ENCODE peak calls at places on chromosome 17, in four cellular contexts. Q is ascending aorta, M is fibroblast of lung, B is mammary epithelial cell. Z is an unnamed sample. For H3K4me1, the result is how much of the 10 kb centered on the place peaks cover.

GRCh38 chr17:40958086-40958953 is 8.4 kb downstream of the KRT39 start:
- DNase-seq in Q (no peak), B (no peak), M (no peak), Z (no peak)

GRCh38 chr17:69551212-69552010 is 136.9 kb downstream of the MAP2K6 start:
- DNase-seq in Q (no peak), B (peak), M (peak), Z (no peak)

GRCh38 chr17:64547354-64547753 is 40.6 kb downstream of the CEP95 start:
- DNase-seq in M (no peak), Q (no peak), B (no peak), Z (no peak)

GRCh38 chr17:34252138-34252889 is 2.8 kb upstream of the CCL2 start:
- DNase-seq in B (no peak), Q (peak), M (peak), Z (no peak)

GRCh38 chr17:45394913-45395568 is 37.6 kb downstream of the ARHGAP27 start:
- DNase-seq in B (peak), Q (no peak), M (peak), Z (peak)

GRCh38 chr17:69690531-69690930 is 276.0 kb downstream of the MAP2K6 start:
- DNase-seq in B (no peak), M (peak), Q (no peak), Z (no peak)

GRCh38 chr17:74163271-74163821 is 40.1 kb upstream of the RPL38 start:
- DNase-seq in M (no peak), B (no peak), Q (peak), Z (peak)

GRCh38 chr17:6724009-6724408 is 10.8 kb upstream of the SLC13A5 start:
- DNase-seq in Q (no peak), B (no peak), M (no peak), Z (no peak)

GRCh38 chr17:17412331-17412730 is 64.5 kb upstream of the MED9 start:
- DNase-seq in Q (no peak), M (no peak), B (peak), Z (no peak)

GRCh38 chr17:30360396-30360795 is 18.3 kb upstream of the CPD start:
- DNase-seq in M (no peak), B (no peak), Q (no peak), Z (no peak)

GRCh38 chr17:248337-249235 is 67.1 kb upstream of the DOC2B start:
- DNase-seq in Q (peak), M (no peak), B (no peak), Z (no peak)

GRCh38 chr17:45316271-45317112 is at the start of gene MAP3K14:
- DNase-seq in M (peak), Q (peak), B (peak), Z (peak)

DNA sequence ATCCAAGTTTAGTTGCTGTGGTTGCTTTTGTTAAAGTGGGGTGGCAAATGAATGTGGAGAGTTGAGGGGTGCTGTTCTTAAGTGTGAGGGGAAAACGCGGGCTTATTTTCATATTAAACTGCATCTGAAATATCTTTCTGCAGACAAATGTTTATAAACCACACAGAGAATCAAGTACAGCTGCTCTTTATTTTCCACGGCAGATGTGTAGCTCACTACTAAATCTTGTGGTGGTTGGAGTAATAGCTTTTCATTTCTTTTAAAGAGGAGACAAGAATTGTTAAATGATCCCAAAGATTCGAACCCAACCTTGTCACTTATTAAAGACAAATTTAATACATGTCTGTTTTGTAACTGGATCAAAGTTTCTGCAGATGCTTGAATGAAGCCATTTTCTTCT is 2.1 kb downstream of the CLTC start:
- DNase-seq in B (no peak), M (no peak), Q (no peak), Z (no peak)
- H3K4me1 ChIP-seq in B (under half), M (under half), Q (under half), Z (under half)

GRCh38 chr17:19238167-19238505 is 970 bp downstream of the EPN2 start:
- DNase-seq in B (peak), M (no peak), Q (peak), Z (peak)
- H3K27ac ChIP-seq in B (peak), M (peak), Q (peak), Z (peak)

GRCh38 chr17:49554694-49555494 is 20.8 kb upstream of the NXPH3 start:
- DNase-seq in Q (peak), B (no peak), M (no peak), Z (no peak)

GRCh38 chr17:49553676-49554335 is 21.9 kb upstream of the NXPH3 start:
- DNase-seq in M (no peak), Q (peak), B (no peak), Z (no peak)

GRCh38 chr17:49556183-49556943 is 19.3 kb upstream of the NXPH3 start:
- DNase-seq in B (peak), Q (peak), M (peak), Z (peak)

GRCh38 chr17:49555495-49556018 is 20.1 kb upstream of the NXPH3 start:
- DNase-seq in M (no peak), Q (peak), B (no peak), Z (no peak)

GRCh38 chr17:49557204-49558024 is 18.3 kb upstream of the NXPH3 start:
- DNase-seq in Q (peak), M (peak), B (peak), Z (peak)
- TF ChIP-seq CTCF in Q (peak), M (peak), B (peak), Z (peak)

GRCh38 chr17:58336456-58337094 is 8.0 kb upstream of the TSPOAP1 start:
- DNase-seq in B (no peak), M (peak), Q (no peak), Z (no peak)

GRCh38 chr17:58335779-58336455 is 7.3 kb upstream of the TSPOAP1 start:
- DNase-seq in B (peak), M (no peak), Q (no peak), Z (no peak)

GRCh38 chr17:58338454-58338841 is 9.9 kb upstream of the TSPOAP1 start:
- DNase-seq in Q (no peak), M (no peak), B (no peak), Z (no peak)

GRCh38 chr17:58337600-58338453 is 9.2 kb upstream of the TSPOAP1 start:
- DNase-seq in M (peak), B (no peak), Q (peak), Z (no peak)

GRCh38 chr17:58337126-58337599 is 8.6 kb upstream of the TSPOAP1 start:
- DNase-seq in M (no peak), B (no peak), Q (no peak), Z (no peak)
- H3K4me1 ChIP-seq in M (under half), B (under half), Q (under half), Z (under half)